ENCODE peak calls at places on chromosomes 6 and 20, in seven cellular contexts. Q, J, X, E, P, Y and A are unnamed samples.

GRCh38 chr6:118787746-118788419 is 106.1 kb upstream of the ASF1A start:
- DNase-seq in P (no peak), E (no peak), Y (no peak), J (no peak), Q (no peak), X (no peak), A (no peak)

GRCh38 chr20:2206957-2207769 is 88.6 kb upstream of the TGM3 start:
- DNase-seq in Q (peak), E (peak), X (peak), Y (peak), J (peak), P (peak), A (peak)

GRCh38 chr6:17596085-17596484 is 4.0 kb upstream of the FAM8A1 start:
- DNase-seq in E (no peak), J (no peak), Q (no peak), Y (no peak), X (no peak), P (no peak), A (no peak)

GRCh38 chr6:93584280-93584679 is 164.9 kb upstream of the EPHA7 start:
- DNase-seq in P (no peak), J (no peak), Q (no peak), Y (no peak), X (no peak), E (no peak), A (no peak)

GRCh38 chr6:113980937-113981554 is 10.1 kb upstream of the HDAC2 start:
- DNase-seq in P (no peak), X (no peak), J (no peak), Y (no peak), Q (peak), E (peak), A (peak)

GRCh38 chr6:35967059-35967769 is 46.3 kb upstream of the SRPK1 start:
- DNase-seq in P (no peak), Q (no peak), Y (no peak), X (no peak), E (no peak), J (no peak), A (peak)

GRCh38 chr20:43667341-43668132 is 623 bp downstream of the MYBL2 start:
- DNase-seq in J (no peak), X (peak), E (peak), Q (peak), Y (no peak), P (no peak), A (peak)

GRCh38 chr6:139029470-139030210 is 1.1 kb downstream of the ABRACL start:
- DNase-seq in J (peak), E (peak), P (no peak), Q (peak), Y (peak), X (no peak), A (peak)

GRCh38 chr6:33375143-33375649 is 16.4 kb upstream of the KIFC1 start:
- DNase-seq in X (no peak), Q (peak), E (no peak), J (no peak), P (no peak), Y (peak), A (no peak)

GRCh38 chr6:33508935-33509926 is 54.9 kb downstream of the ZBTB9 start:
- DNase-seq in X (no peak), J (no peak), Y (no peak), Q (no peak), P (no peak), E (no peak), A (no peak)

GRCh38 chr6:170459451-170459850 is 93.7 kb downstream of the PSMB1 start:
- DNase-seq in E (no peak), P (peak), Y (no peak), Q (peak), J (no peak), X (peak), A (no peak)

GRCh38 chr20:59299961-59300340 is 460 bp upstream of the EDN3 start:
- DNase-seq in Y (no peak), P (no peak), X (no peak), E (no peak), Q (no peak), J (no peak), A (no peak)

GRCh38 chr6:147201885-147202515 is 2.2 kb upstream of the STXBP5 start:
- DNase-seq in E (no peak), J (no peak), Y (no peak), P (no peak), Q (peak), X (no peak), A (peak)

GRCh38 chr6:6509304-6509703 is 79.2 kb upstream of the LY86 start:
- DNase-seq in Y (no peak), X (no peak), Q (no peak), J (no peak), P (no peak), E (no peak), A (no peak)

GRCh38 chr20:23200914-23201313 is 114.8 kb upstream of the CD93 start:
- DNase-seq in J (no peak), P (no peak), Y (peak), X (no peak), E (peak), Q (peak), A (peak)

GRCh38 chr20:11716239-11716944 is 201.3 kb upstream of the BTBD3 start:
- DNase-seq in Y (no peak), J (no peak), X (no peak), P (no peak), E (peak), Q (peak), A (peak)

GRCh38 chr6:119443993-119444641 is 94.6 kb upstream of the MAN1A1 start:
- DNase-seq in Y (no peak), X (no peak), Q (peak), J (no peak), E (no peak), P (no peak), A (no peak)

GRCh38 chr6:43812850-43813584 is 43.0 kb downstream of the VEGFA start:
- DNase-seq in Q (no peak), Y (no peak), E (no peak), X (no peak), P (no peak), J (no peak), A (peak)